ENCODE peak calls at places on chromosomes 1 and 21, in nine cellular contexts. I is ovary; A is CD8-positive, alpha-beta T cell; W is effector memory CD4-positive, alpha-beta T cell; Y is left ventricle myocardium inferior; K is kidney; O is transverse colon; V is astrocyte; T is HCT116. Q is an unnamed sample. For H3K9me3, the result is how much of the 10 kb centered on the place peaks cover.

GRCh38 chr1:8165595-8166360 is 139.7 kb upstream of the ERRFI1 start:
- DNase-seq in I (no peak), A (no peak), W (no peak), Y (no peak), K (no peak), O (no peak), V (no peak), T (no peak), Q (no peak)

GRCh38 chr1:236142358-236143103 is at the start of gene GPR137B:
- DNase-seq in I (peak), A (peak), W (peak), Y (peak), K (no peak), O (peak), V (peak), T (no peak), Q (no peak)

GRCh38 chr1:55526716-55527115 is 311.6 kb upstream of the USP24 start:
- DNase-seq in I (no peak), A (no peak), W (no peak), Y (no peak), K (no peak), O (no peak), V (no peak), T (no peak), Q (no peak)

GRCh38 chr21:35664683-35665082 is 395.6 kb downstream of the SETD4 start:
- DNase-seq in I (no peak), A (no peak), W (no peak), Y (no peak), K (no peak), O (no peak), V (peak), T (peak), Q (no peak)

GRCh38 chr1:8985915-8986813 is 40.1 kb downstream of the SLC2A7 start:
- DNase-seq in I (peak), A (no peak), W (no peak), Y (peak), K (peak), O (peak), V (peak), T (peak), Q (peak)

GRCh38 chr21:25637846-25638245 is 1.2 kb upstream of the JAM2 start:
- DNase-seq in I (no peak), A (no peak), W (no peak), Y (no peak), K (no peak), O (no peak), V (no peak), T (no peak), Q (no peak)

GRCh38 chr21:34892196-34892595 is 156.9 kb downstream of the RUNX1 start:
- DNase-seq in I (no peak), A (no peak), W (no peak), Y (no peak), K (no peak), O (no peak), V (peak), T (no peak), Q (no peak)

GRCh38 chr1:217924924-217925323 is 293.8 kb downstream of the SPATA17 start:
- DNase-seq in I (no peak), A (no peak), W (no peak), Y (no peak), K (no peak), O (no peak), V (no peak), T (no peak), Q (no peak)

GRCh38 chr1:157992813-157993178 is 649 bp upstream of the KIRREL1 start:
- DNase-seq in I (no peak), A (no peak), W (no peak), Y (no peak), K (no peak), O (no peak), V (peak), T (no peak), Q (no peak)

GRCh38 chr1:224615861-224616760 is at the start of gene CNIH3:
- DNase-seq in I (peak), A (no peak), W (no peak), Y (no peak), K (peak), O (no peak), V (peak), T (no peak), Q (no peak)

GRCh38 chr1:221743416-221744208 is 1.7 kb upstream of the DUSP10 start:
- DNase-seq in I (no peak), A (no peak), W (no peak), Y (no peak), K (no peak), O (no peak), V (no peak), T (no peak), Q (no peak)

GRCh38 chr1:181714428-181714827 is 231.1 kb downstream of the CACNA1E start:
- DNase-seq in I (no peak), A (no peak), W (no peak), Y (no peak), K (no peak), O (no peak), V (peak), T (no peak), Q (no peak)

GRCh38 chr1:11245904-11246726 is 16.2 kb downstream of the MTOR start:
- DNase-seq in I (no peak), A (no peak), W (no peak), Y (no peak), K (no peak), O (no peak), V (no peak), T (no peak), Q (no peak)

GRCh38 chr1:76543495-76543894 is 323.8 kb upstream of the ST6GALNAC5 start:
- DNase-seq in I (no peak), A (no peak), W (no peak), Y (no peak), K (no peak), O (no peak), V (no peak), T (no peak), Q (no peak)

GRCh38 chr1:32205401-32206370 is at the start of gene IQCC:
- DNase-seq in I (peak), A (peak), W (peak), Y (peak), K (peak), O (peak), V (peak), T (peak), Q (peak)

GRCh38 chr1:246182149-246182851 is 324.8 kb downstream of the SMYD3 start:
- DNase-seq in I (no peak), A (no peak), W (no peak), Y (no peak), K (no peak), O (no peak), V (no peak), T (no peak), Q (no peak)

GRCh38 chr1:162285149-162285561 is 91.5 kb downstream of the SPATA46 start:
- DNase-seq in I (no peak), A (no peak), W (no peak), Y (peak), K (peak), O (peak), V (peak), T (no peak), Q (no peak)

GRCh38 chr21:8993284-8993942 is 1528.0 kb upstream of the TPTE start:
- DNase-seq in I (no peak), A (no peak), W (no peak), Y (no peak), K (no peak), O (no peak), V (no peak), T (no peak), Q (no peak)

GRCh38 chr21:8993943-8994639 is 1527.3 kb upstream of the TPTE start:
- DNase-seq in I (no peak), A (no peak), W (no peak), Y (no peak), K (no peak), O (no peak), V (no peak), T (no peak), Q (no peak)

GRCh38 chr21:8997011-8997440 is 1524.4 kb upstream of the TPTE start:
- DNase-seq in I (no peak), A (no peak), W (no peak), Y (no peak), K (no peak), O (no peak), V (no peak), T (no peak), Q (no peak)

GRCh38 chr21:8992731-8993174 is 1528.6 kb upstream of the TPTE start:
- DNase-seq in I (no peak), A (no peak), W (no peak), Y (no peak), K (no peak), O (no peak), V (peak), T (no peak), Q (no peak)

GRCh38 chr21:8994640-8995511 is 1526.5 kb upstream of the TPTE start:
- DNase-seq in I (no peak), A (no peak), W (no peak), Y (no peak), K (no peak), O (no peak), V (no peak), T (no peak), Q (no peak)
- H3K9me3 ChIP-seq in I (under half), A (under half), W (under half), Y (under half), K (under half), O (under half), V (under half), T (under half), Q (under half)

GRCh38 chr1:159879136-159879535 is 16.7 kb upstream of the VSIG8 start:
- DNase-seq in I (no peak), A (no peak), W (no peak), Y (no peak), K (no peak), O (no peak), V (peak), T (no peak), Q (no peak)
- H3K9me3 ChIP-seq in I (under half), A (under half), W (under half), Y (under half), K (under half), O (under half), V (under half), T (under half), Q (under half)

GRCh38 chr1:248670003-248670402 is 14.7 kb upstream of the OR2T27 start:
- DNase-seq in I (no peak), A (no peak), W (no peak), Y (no peak), K (no peak), O (no peak), V (peak), T (peak), Q (no peak)
- H3K9me3 ChIP-seq in I (under half), A (under half), W (under half), Y (under half), K (under half), O (under half), V (under half), T (under half), Q (under half)

GRCh38 chr1:20052386-20052785 is 17.6 kb upstream of the PLA2G5 start:
- DNase-seq in I (no peak), A (no peak), W (no peak), Y (no peak), K (no peak), O (no peak), V (peak), T (no peak), Q (no peak)
- H3K9me3 ChIP-seq in I (under half), A (under half), W (under half), Y (under half), K (under half), O (under half), V (under half), T (under half), Q (under half)

DNA sequence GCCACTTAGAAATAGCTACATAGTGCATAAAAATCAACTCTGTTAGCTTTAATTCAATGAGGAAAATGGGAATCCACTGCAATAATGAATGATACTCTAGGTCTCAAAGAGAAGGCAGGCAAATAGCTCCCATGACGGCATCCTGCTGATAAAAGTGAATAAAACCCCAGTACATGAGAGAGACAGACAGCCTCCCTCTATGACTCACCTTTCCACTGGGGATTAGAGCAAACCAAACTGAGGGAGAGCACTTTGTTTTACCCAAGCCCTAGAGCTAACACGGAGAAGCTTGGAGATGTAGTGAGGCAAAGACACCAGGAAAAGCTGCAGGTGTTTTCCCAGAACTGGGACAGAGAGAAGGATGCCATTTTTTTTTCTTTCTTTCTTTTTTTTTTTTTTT is 621.9 kb downstream of the LRRIQ3 start:
- DNase-seq in I (no peak), A (no peak), W (no peak), Y (no peak), K (no peak), O (no peak), V (no peak), T (no peak), Q (no peak)
- H3K9me3 ChIP-seq in I (under half), A (under half), W (under half), Y (under half), K (under half), O (under half), V (under half), T (under half), Q (under half)

GRCh38 chr21:29321908-29322569 is 23.3 kb downstream of the BACH1 start:
- DNase-seq in I (no peak), A (no peak), W (no peak), Y (no peak), K (no peak), O (no peak), V (no peak), T (no peak), Q (no peak)
- H3K9me3 ChIP-seq in I (under half), A (under half), W (under half), Y (under half), K (under half), O (under half), V (under half), T (under half), Q (under half)

GRCh38 chr1:228242313-228242864 is 34.5 kb downstream of the OBSCN start:
- DNase-seq in I (no peak), A (no peak), W (no peak), Y (no peak), K (no peak), O (no peak), V (no peak), T (no peak), Q (no peak)

GRCh38 chr1:228245111-228245510 is 37.3 kb downstream of the OBSCN start:
- DNase-seq in I (no peak), A (no peak), W (no peak), Y (no peak), K (no peak), O (no peak), V (no peak), T (no peak), Q (no peak)

GRCh38 chr1:228241259-228241658 is 33.4 kb downstream of the OBSCN start:
- DNase-seq in I (no peak), A (no peak), W (no peak), Y (no peak), K (no peak), O (no peak), V (no peak), T (no peak), Q (no peak)

GRCh38 chr1:228240411-228241240 is 32.8 kb downstream of the OBSCN start:
- DNase-seq in I (no peak), A (no peak), W (no peak), Y (no peak), K (no peak), O (no peak), V (no peak), T (no peak), Q (no peak)

GRCh38 chr1:228243093-228243492 is 35.2 kb downstream of the OBSCN start:
- DNase-seq in I (no peak), A (no peak), W (no peak), Y (no peak), K (no peak), O (no peak), V (no peak), T (no peak), Q (no peak)
- H3K9me3 ChIP-seq in I (under half), A (under half), W (under half), Y (half or more), K (under half), O (under half), V (under half), T (under half), Q (under half)

DNA sequence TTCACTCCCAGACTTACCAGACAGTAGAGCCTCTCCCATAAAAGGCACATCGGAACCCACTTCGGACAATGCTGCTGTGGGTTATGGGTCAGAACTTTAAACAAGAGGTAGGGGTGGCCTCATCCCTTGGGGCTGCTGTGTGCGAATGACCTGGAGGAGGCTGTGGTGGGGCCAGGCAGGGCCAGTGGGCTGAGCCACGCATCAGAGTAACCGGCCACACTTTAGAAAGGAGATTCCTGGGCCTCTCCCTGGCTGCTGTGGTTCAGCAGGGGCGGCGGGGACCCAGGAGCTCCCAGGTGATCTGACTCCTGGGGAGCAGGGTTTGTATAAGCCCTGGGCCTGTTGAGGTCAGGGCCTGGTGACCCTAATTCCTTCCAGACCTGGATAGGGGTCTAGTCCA is 110.2 kb upstream of the C1orf174 start:
- DNase-seq in I (no peak), A (no peak), W (no peak), Y (no peak), K (no peak), O (no peak), V (no peak), T (no peak), Q (no peak)
- H3K9me3 ChIP-seq in I (under half), A (under half), W (under half), Y (under half), K (under half), O (under half), V (under half), T (under half), Q (under half)

DNA sequence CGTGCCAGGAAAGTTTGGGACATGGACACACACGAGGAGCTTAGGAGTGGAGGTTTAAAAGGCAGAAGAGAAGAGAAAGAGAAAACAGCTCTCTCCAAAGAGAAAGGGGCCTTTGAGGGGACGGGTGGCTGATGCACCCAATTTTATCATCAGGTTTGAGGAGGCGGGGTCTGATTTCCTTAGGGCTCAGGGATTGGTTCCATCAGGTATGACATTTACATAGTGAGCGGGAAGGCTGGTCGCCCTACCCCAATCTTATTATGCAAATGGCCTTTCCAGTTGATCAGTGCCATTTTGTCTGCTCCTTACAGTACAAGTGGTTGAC is 749.1 kb upstream of the TPTE start:
- DNase-seq in I (no peak), A (no peak), W (no peak), Y (no peak), K (no peak), O (no peak), V (no peak), T (no peak), Q (no peak)
- H3K9me3 ChIP-seq in I (under half), A (under half), W (under half), Y (under half), K (under half), O (under half), V (under half), T (half or more), Q (under half)